ENCODE peak calls at places on chromosome 4, in four cellular contexts. One of them, this sample, is unnamed.

GRCh38 chr4:82268826-82269193 is 105.0 kb downstream of the HNRNPD start:
- DNase-seq in BJ: no peak
- DNase-seq in NCI-H774: no peak
- DNase-seq in Ammon's horn: no peak
- DNase-seq in this sample: no peak

GRCh38 chr4:92872604-92873003 is 568.8 kb downstream of the GRID2 start:
- DNase-seq in BJ: no peak
- DNase-seq in Ammon's horn: no peak
- DNase-seq in NCI-H774: no peak
- DNase-seq in this sample: no peak

GRCh38 chr4:126799471-126799870 is 833.3 kb upstream of the INTU start:
- DNase-seq in NCI-H774: no peak
- DNase-seq in Ammon's horn: no peak
- DNase-seq in BJ: no peak
- DNase-seq in this sample: no peak

GRCh38 chr4:145716200-145716599 is 36.3 kb downstream of the C4orf51 start:
- DNase-seq in NCI-H774: no peak
- DNase-seq in BJ: no peak
- DNase-seq in Ammon's horn: no peak
- DNase-seq in this sample: no peak

GRCh38 chr4:40194602-40195161 is 2.1 kb upstream of the RHOH start:
- DNase-seq in NCI-H774: no peak
- DNase-seq in Ammon's horn: no peak
- DNase-seq in BJ: no peak
- DNase-seq in this sample: no peak

GRCh38 chr4:1309261-1310010 is 19.7 kb downstream of the MAEA start:
- DNase-seq in Ammon's horn: peak
- DNase-seq in BJ: peak
- DNase-seq in NCI-H774: no peak
- DNase-seq in this sample: peak

GRCh38 chr4:138406881-138407280 is 164.7 kb upstream of the SLC7A11 start:
- DNase-seq in NCI-H774: no peak
- DNase-seq in BJ: no peak
- DNase-seq in Ammon's horn: no peak
- DNase-seq in this sample: peak

GRCh38 chr4:78625073-78625472 is 73.5 kb downstream of the ANXA3 start:
- DNase-seq in BJ: no peak
- DNase-seq in NCI-H774: no peak
- DNase-seq in Ammon's horn: no peak
- DNase-seq in this sample: no peak

GRCh38 chr4:7939377-7940108 is at the start of gene AFAP1:
- DNase-seq in NCI-H774: peak
- DNase-seq in BJ: peak
- DNase-seq in Ammon's horn: peak
- DNase-seq in this sample: no peak

GRCh38 chr4:51859476-51860032 is 16.6 kb downstream of the DCUN1D4 start:
- DNase-seq in NCI-H774: no peak
- DNase-seq in Ammon's horn: no peak
- DNase-seq in BJ: no peak
- DNase-seq in this sample: no peak

GRCh38 chr4:158535130-158535614 is 13.5 kb downstream of the RXFP1 start:
- DNase-seq in NCI-H774: no peak
- DNase-seq in Ammon's horn: no peak
- DNase-seq in BJ: no peak
- DNase-seq in this sample: peak

GRCh38 chr4:147741190-147741788 is 9.4 kb downstream of the ARHGAP10 start:
- DNase-seq in Ammon's horn: no peak
- DNase-seq in BJ: no peak
- DNase-seq in NCI-H774: no peak
- DNase-seq in this sample: no peak

GRCh38 chr4:184824776-184825393 is 883 bp downstream of the ACSL1 start:
- DNase-seq in Ammon's horn: peak
- DNase-seq in NCI-H774: no peak
- DNase-seq in BJ: no peak
- DNase-seq in this sample: no peak

GRCh38 chr4:68874507-68874906 is 58.7 kb downstream of the UGT2B10 start:
- DNase-seq in NCI-H774: no peak
- DNase-seq in Ammon's horn: no peak
- DNase-seq in BJ: no peak
- DNase-seq in this sample: no peak